ENCODE peak calls at places on chromosome 20, in six cellular contexts. One of them, this sample, is unnamed.

GRCh38 chr20:57450931-57451330 is 59.7 kb downstream of the RBM38 start:
- DNase-seq in GM12878: no peak
- DNase-seq in SK-N-SH: peak
- DNase-seq in HepG2: no peak
- DNase-seq in GM12891: no peak
- DNase-seq in H1: no peak
- DNase-seq in this sample: no peak

GRCh38 chr20:48176139-48176538 is 390.9 kb upstream of the SULF2 start:
- DNase-seq in GM12878: no peak
- DNase-seq in SK-N-SH: no peak
- DNase-seq in HepG2: no peak
- DNase-seq in GM12891: no peak
- DNase-seq in H1: no peak
- DNase-seq in this sample: no peak

GRCh38 chr20:43389839-43390626 is 67.7 kb upstream of the SRSF6 start:
- DNase-seq in GM12878: no peak
- DNase-seq in SK-N-SH: peak
- DNase-seq in HepG2: no peak
- DNase-seq in GM12891: peak
- DNase-seq in H1: no peak
- DNase-seq in this sample: no peak

GRCh38 chr20:5000263-5001173 is 792 bp downstream of the SLC23A2 start:
- DNase-seq in GM12878: no peak
- DNase-seq in SK-N-SH: peak
- DNase-seq in HepG2: peak
- DNase-seq in GM12891: no peak
- DNase-seq in H1: no peak
- DNase-seq in this sample: peak

GRCh38 chr20:24730750-24731149 is 218.3 kb upstream of the CST7 start:
- DNase-seq in GM12878: no peak
- DNase-seq in SK-N-SH: no peak
- DNase-seq in HepG2: no peak
- DNase-seq in GM12891: no peak
- DNase-seq in H1: no peak
- DNase-seq in this sample: no peak

GRCh38 chr20:48738094-48738398 is 89.8 kb downstream of the PREX1 start:
- DNase-seq in GM12878: no peak
- DNase-seq in SK-N-SH: no peak
- DNase-seq in HepG2: no peak
- DNase-seq in GM12891: no peak
- DNase-seq in H1: no peak
- DNase-seq in this sample: no peak

GRCh38 chr20:36098364-36098763 is 56.2 kb upstream of the EPB41L1 start:
- DNase-seq in GM12878: peak
- DNase-seq in SK-N-SH: no peak
- DNase-seq in HepG2: no peak
- DNase-seq in GM12891: no peak
- DNase-seq in H1: no peak
- DNase-seq in this sample: no peak

GRCh38 chr20:20637998-20638397 is 74.4 kb downstream of the RALGAPA2 start:
- DNase-seq in GM12878: no peak
- DNase-seq in SK-N-SH: no peak
- DNase-seq in HepG2: no peak
- DNase-seq in GM12891: no peak
- DNase-seq in H1: no peak
- DNase-seq in this sample: no peak

GRCh38 chr20:58395604-58396003 is 6.6 kb downstream of the VAPB start:
- DNase-seq in GM12878: no peak
- DNase-seq in SK-N-SH: no peak
- DNase-seq in HepG2: peak
- DNase-seq in GM12891: no peak
- DNase-seq in H1: no peak
- DNase-seq in this sample: no peak

GRCh38 chr20:50302463-50303041 is 111.9 kb downstream of the CEBPB start:
- DNase-seq in GM12878: no peak
- DNase-seq in SK-N-SH: no peak
- DNase-seq in HepG2: no peak
- DNase-seq in GM12891: no peak
- DNase-seq in H1: no peak
- DNase-seq in this sample: no peak

GRCh38 chr20:46995561-46996142 is 101.0 kb downstream of the EYA2 start:
- DNase-seq in GM12878: peak
- DNase-seq in SK-N-SH: no peak
- DNase-seq in HepG2: no peak
- DNase-seq in GM12891: no peak
- DNase-seq in H1: no peak
- DNase-seq in this sample: no peak
- TF ChIP-seq TAF1 in GM12878: no peak
- TF ChIP-seq TAF1 in SK-N-SH: no peak
- TF ChIP-seq TAF1 in HepG2: no peak
- TF ChIP-seq TAF1 in GM12891: no peak
- TF ChIP-seq TAF1 in H1: no peak
- TF ChIP-seq TAF1 in this sample: no peak

GRCh38 chr20:41476446-41476845 is 109.8 kb upstream of the EMILIN3 start:
- DNase-seq in GM12878: no peak
- DNase-seq in SK-N-SH: no peak
- DNase-seq in HepG2: no peak
- DNase-seq in GM12891: no peak
- DNase-seq in H1: no peak
- DNase-seq in this sample: no peak
- TF ChIP-seq TAF1 in GM12878: no peak
- TF ChIP-seq TAF1 in SK-N-SH: no peak
- TF ChIP-seq TAF1 in HepG2: no peak
- TF ChIP-seq TAF1 in GM12891: no peak
- TF ChIP-seq TAF1 in H1: no peak
- TF ChIP-seq TAF1 in this sample: no peak

GRCh38 chr20:38165966-38166706 is 1.1 kb upstream of the TGM2 start:
- DNase-seq in GM12878: no peak
- DNase-seq in SK-N-SH: no peak
- DNase-seq in HepG2: peak
- DNase-seq in GM12891: no peak
- DNase-seq in H1: no peak
- DNase-seq in this sample: no peak
- TF ChIP-seq TAF1 in GM12878: no peak
- TF ChIP-seq TAF1 in SK-N-SH: no peak
- TF ChIP-seq TAF1 in HepG2: no peak
- TF ChIP-seq TAF1 in GM12891: no peak
- TF ChIP-seq TAF1 in H1: no peak
- TF ChIP-seq TAF1 in this sample: no peak

GRCh38 chr20:32050851-32051556 is 1.0 kb upstream of the HCK start:
- DNase-seq in GM12878: no peak
- DNase-seq in SK-N-SH: no peak
- DNase-seq in HepG2: no peak
- DNase-seq in GM12891: no peak
- DNase-seq in H1: no peak
- DNase-seq in this sample: no peak

GRCh38 chr20:32052792-32053362 is 835 bp downstream of the HCK start:
- DNase-seq in GM12878: no peak
- DNase-seq in SK-N-SH: no peak
- DNase-seq in HepG2: no peak
- DNase-seq in GM12891: peak
- DNase-seq in H1: no peak
- DNase-seq in this sample: peak

GRCh38 chr20:32051720-32052089 is 337 bp upstream of the HCK start:
- DNase-seq in GM12878: no peak
- DNase-seq in SK-N-SH: no peak
- DNase-seq in HepG2: no peak
- DNase-seq in GM12891: no peak
- DNase-seq in H1: no peak
- DNase-seq in this sample: no peak

GRCh38 chr20:32053648-32054047 is 1.6 kb downstream of the HCK start:
- DNase-seq in GM12878: no peak
- DNase-seq in SK-N-SH: no peak
- DNase-seq in HepG2: no peak
- DNase-seq in GM12891: no peak
- DNase-seq in H1: no peak
- DNase-seq in this sample: no peak

DNA sequence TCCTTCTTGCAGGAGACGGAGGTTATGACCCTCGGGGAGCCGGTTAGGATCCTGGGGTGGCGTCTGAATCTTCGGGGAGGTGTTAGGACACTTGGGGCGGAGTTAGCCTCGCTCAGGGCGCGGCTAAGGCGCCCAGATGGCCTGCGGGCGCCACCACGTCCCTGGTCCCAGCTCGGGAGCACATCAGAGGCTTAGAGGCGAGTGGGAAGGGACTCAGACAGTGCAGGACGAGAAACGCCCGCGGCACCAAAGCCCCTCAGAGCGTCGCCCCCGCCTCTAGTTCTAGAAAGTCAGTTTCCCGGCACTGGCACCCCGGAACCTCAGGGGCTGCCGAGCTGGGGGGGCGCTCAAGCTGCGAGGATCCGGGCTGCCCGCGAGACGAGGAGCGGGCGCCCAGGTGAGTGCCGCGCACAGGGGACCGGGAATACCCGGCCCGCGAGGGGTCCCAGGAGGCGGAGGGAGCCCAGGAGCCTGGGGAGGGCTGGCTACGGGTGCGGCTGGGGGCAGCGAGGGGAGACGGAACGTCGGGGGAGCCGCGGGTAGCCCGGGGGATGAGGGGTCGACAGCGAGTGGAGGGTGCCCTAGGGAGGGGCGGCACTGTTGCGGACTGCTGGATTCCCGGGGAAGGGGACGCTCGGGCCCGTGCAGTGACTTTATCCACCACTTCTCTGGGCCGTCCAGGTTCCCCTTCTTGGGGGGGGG is at the start of gene HCK:
- DNase-seq in GM12878: no peak
- DNase-seq in SK-N-SH: peak
- DNase-seq in HepG2: no peak
- DNase-seq in GM12891: peak
- DNase-seq in H1: no peak
- DNase-seq in this sample: peak
- TF ChIP-seq TAF1 in GM12878: peak
- TF ChIP-seq TAF1 in SK-N-SH: no peak
- TF ChIP-seq TAF1 in HepG2: no peak
- TF ChIP-seq TAF1 in GM12891: no peak
- TF ChIP-seq TAF1 in H1: no peak
- TF ChIP-seq TAF1 in this sample: no peak

GRCh38 chr20:62183426-62184142 is 756 bp downstream of the MTG2 start:
- DNase-seq in GM12878: no peak
- DNase-seq in SK-N-SH: peak
- DNase-seq in HepG2: no peak
- DNase-seq in GM12891: no peak
- DNase-seq in H1: no peak
- DNase-seq in this sample: no peak
- TF ChIP-seq TAF1 in GM12878: no peak
- TF ChIP-seq TAF1 in SK-N-SH: no peak
- TF ChIP-seq TAF1 in HepG2: no peak
- TF ChIP-seq TAF1 in GM12891: no peak
- TF ChIP-seq TAF1 in H1: no peak
- TF ChIP-seq TAF1 in this sample: no peak

GRCh38 chr20:62054451-62054953 is 11.2 kb downstream of the TAF4 start:
- DNase-seq in GM12878: no peak
- DNase-seq in SK-N-SH: no peak
- DNase-seq in HepG2: no peak
- DNase-seq in GM12891: no peak
- DNase-seq in H1: no peak
- DNase-seq in this sample: no peak
- TF ChIP-seq TAF1 in GM12878: no peak
- TF ChIP-seq TAF1 in SK-N-SH: no peak
- TF ChIP-seq TAF1 in HepG2: no peak
- TF ChIP-seq TAF1 in GM12891: no peak
- TF ChIP-seq TAF1 in H1: no peak
- TF ChIP-seq TAF1 in this sample: no peak